ENCODE peak calls at places on chromosomes 2 and 18, in five cellular contexts. R, N, P, C and L are unnamed samples.
A peak's percentile ranks its signal among the peaks of the same experiment; 100 is the strongest.

GRCh38 chr2:207054521-207054920 is 111.2 kb downstream of the KLF7 start:
- DNase-seq in R (no peak), P (no peak), N (peak; percentile 58), C (no peak), L (no peak)

GRCh38 chr2:96449637-96450036 is 55.5 kb downstream of the NEURL3 start:
- DNase-seq in C (no peak), P (no peak), N (peak; percentile 5), R (no peak), L (no peak)

GRCh38 chr2:23901966-23902942 is 24.7 kb downstream of the ATAD2B start:
- DNase-seq in C (no peak), R (no peak), N (peak; percentile 63), P (no peak), L (no peak)

GRCh38 chr2:181077128-181077709 is 96.8 kb downstream of the UBE2E3 start:
- DNase-seq in R (no peak), C (peak; percentile 51), P (no peak), N (peak; percentile 42), L (peak; percentile 45)

GRCh38 chr18:55575949-55576348 is 12.0 kb downstream of the TCF4 start:
- DNase-seq in N (no peak), C (no peak), R (no peak), P (no peak), L (no peak)

GRCh38 chr2:33419548-33420255 is 56.7 kb upstream of the RASGRP3 start:
- DNase-seq in C (no peak), P (no peak), N (no peak), R (no peak), L (peak; percentile 69)

GRCh38 chr2:28610583-28611201 is 114.8 kb downstream of the PLB1 start:
- DNase-seq in C (no peak), N (peak; percentile 96), P (no peak), R (no peak), L (peak; percentile 88)

GRCh38 chr2:65364054-65364651 is 68.2 kb downstream of the SPRED2 start:
- DNase-seq in N (no peak), P (no peak), R (no peak), C (no peak), L (no peak)

GRCh38 chr18:22052405-22053105 is 116.8 kb upstream of the GATA6 start:
- DNase-seq in R (no peak), P (no peak), N (no peak), C (no peak), L (no peak)

GRCh38 chr18:55781481-55781957 is 193.5 kb upstream of the TCF4 start:
- DNase-seq in P (peak; percentile 55), R (no peak), N (peak; percentile 70), C (no peak), L (peak; percentile 55)

GRCh38 chr2:86249843-86250402 is 50.7 kb downstream of the MRPL35 start:
- DNase-seq in N (no peak), C (no peak), R (no peak), P (no peak), L (no peak)

GRCh38 chr2:6866239-6866745 is 585 bp upstream of the CMPK2 start:
- DNase-seq in N (peak; percentile 18), P (peak; percentile 48), R (no peak), C (peak; percentile 23), L (no peak)

GRCh38 chr2:60861736-60862135 is 19.6 kb upstream of the REL start:
- DNase-seq in P (no peak), N (no peak), R (no peak), C (no peak), L (peak; percentile 16)

GRCh38 chr2:60867848-60868247 is 13.5 kb upstream of the REL start:
- DNase-seq in R (no peak), P (no peak), C (peak; percentile 56), N (no peak), L (no peak)

GRCh38 chr2:60862642-60863041 is 18.7 kb upstream of the REL start:
- DNase-seq in R (no peak), P (no peak), N (no peak), C (no peak), L (no peak)

GRCh38 chr2:60868589-60869273 is 12.6 kb upstream of the REL start:
- DNase-seq in P (no peak), R (no peak), C (no peak), N (no peak), L (no peak)

DNA sequence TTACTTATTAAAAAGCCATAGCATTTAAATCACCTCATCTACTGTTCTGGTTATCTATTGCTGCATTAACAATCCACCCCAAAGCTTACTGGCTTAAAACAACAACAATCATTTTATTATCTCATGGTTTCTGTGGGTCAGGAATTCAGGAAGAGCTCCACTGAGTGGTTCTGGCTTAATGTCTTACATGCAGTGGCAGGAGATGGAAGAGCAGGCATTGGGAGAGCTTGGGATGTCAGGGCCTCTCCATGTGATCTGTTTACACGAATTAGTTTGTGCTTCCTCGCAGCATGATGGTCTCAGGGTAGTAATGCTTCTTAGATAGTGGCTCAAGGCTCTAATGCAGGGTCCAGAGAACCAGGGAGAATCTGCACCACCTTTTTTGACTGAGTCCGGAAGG is 14.4 kb upstream of the REL start:
- DNase-seq in P (no peak), C (no peak), R (no peak), N (no peak), L (no peak)
- H3K27ac ChIP-seq in P (no peak overlapping the region), C (no peak overlapping the region), R (no peak overlapping the region), N (no peak overlapping the region), L (no peak overlapping the region)

DNA sequence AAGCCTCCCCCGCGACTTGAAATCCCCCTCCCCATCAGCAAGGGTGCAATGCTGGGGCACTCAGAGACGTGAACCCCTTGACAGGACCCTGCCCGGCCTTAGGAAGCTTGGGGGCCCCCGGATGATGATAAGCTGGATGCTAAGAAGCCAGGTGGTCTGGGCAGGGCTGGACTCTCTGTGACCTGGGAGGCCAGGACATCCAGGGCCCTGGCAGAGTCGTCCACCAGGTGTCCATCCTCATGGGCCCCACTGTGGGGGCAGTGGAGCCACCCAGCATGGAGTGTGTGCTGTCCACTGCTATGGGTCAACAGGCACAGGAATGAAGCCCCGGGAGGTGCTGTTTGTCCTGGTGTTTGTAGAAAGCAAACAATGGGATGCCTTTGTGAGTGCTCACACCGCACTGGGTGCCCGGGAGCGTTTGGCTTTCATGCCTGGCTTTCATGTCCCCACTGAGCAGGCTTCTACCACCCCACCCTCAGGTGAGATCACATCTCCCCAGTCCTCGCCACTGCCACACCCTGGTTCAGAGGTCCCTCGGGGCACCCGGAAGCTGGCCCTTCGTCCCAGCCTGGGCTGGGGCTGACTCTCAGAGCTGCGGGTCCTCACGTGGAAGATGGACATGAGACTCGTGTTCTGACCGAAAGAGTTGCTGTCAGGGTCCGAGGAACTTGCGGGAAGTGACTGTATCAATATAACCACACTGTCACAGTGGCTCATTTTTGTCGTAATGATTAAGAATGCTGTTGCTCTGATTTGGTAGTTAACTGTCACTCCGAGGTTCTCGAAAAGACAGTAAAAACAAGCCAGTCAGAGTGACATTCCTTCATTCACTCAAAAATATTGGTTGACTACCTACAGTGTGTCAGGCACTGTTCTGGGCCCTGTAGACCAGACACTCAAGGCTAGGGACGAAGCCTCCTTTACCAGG is 53.3 kb downstream of the INHBB start:
- DNase-seq in C (no peak), R (peak; percentile 78), P (no peak), N (no peak), L (peak; percentile 60)
- H3K27me3 ChIP-seq in C (no peaks in the 10 kb centered on the region), R (peaks cover 9% of the 10 kb centered on the region), P (no peaks in the 10 kb centered on the region), N (peaks cover 13% of the 10 kb centered on the region), L (no peaks in the 10 kb centered on the region)

DNA sequence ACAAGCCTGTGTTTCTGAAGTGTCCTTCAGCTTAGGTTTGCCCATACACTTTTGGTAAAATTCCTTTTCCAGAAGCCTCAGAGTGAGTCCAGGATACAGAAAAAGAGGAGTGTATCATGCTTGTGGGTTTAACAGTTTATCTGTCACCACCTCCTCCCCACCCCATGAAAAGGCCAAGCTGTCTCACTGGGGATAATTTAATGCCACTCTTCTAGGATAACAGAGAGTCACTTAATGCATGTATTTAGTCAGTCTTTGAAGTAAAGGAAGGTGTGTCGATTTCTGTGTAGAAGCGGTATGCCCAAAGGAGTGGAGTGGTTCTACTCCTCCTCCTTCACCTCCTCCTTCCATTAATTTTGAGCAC is 116.4 kb downstream of the QPCT start:
- DNase-seq in C (no peak), R (no peak), P (no peak), N (no peak), L (no peak)
- H3K4me1 ChIP-seq in C (peaks cover 42% of the 10 kb centered on the region), R (peaks cover 19% of the 10 kb centered on the region), P (peaks cover 11% of the 10 kb centered on the region), N (peaks cover 50% of the 10 kb centered on the region), L (peaks cover 52% of the 10 kb centered on the region)

GRCh38 chr2:55235724-55236538 is 3.4 kb downstream of the RPS27A start:
- DNase-seq in C (no peak), P (no peak), R (no peak), N (no peak), L (no peak)
- H3K27ac ChIP-seq in C (no peak overlapping the region), P (no peak overlapping the region), R (no peak overlapping the region), N (no peak overlapping the region), L (no peak overlapping the region)

GRCh38 chr18:10518595-10519273 is 7.1 kb upstream of the NAPG start:
- DNase-seq in P (peak; percentile 77), R (no peak), C (no peak), N (no peak), L (no peak)
- H3K27me3 ChIP-seq in P (no peaks in the 10 kb centered on the region), R (no peaks in the 10 kb centered on the region), C (peaks cover 4% of the 10 kb centered on the region), N (no peaks in the 10 kb centered on the region), L (no peaks in the 10 kb centered on the region)

GRCh38 chr2:183037281-183037659 is 987 bp downstream of the NCKAP1 start:
- DNase-seq in N (peak; percentile 32), C (no peak), R (no peak), P (no peak), L (no peak)

GRCh38 chr2:183035954-183036669 is 2.1 kb downstream of the NCKAP1 start:
- DNase-seq in P (no peak), R (no peak), C (peak; percentile 49), N (no peak), L (no peak)

GRCh38 chr2:183033951-183034350 is 4.3 kb downstream of the NCKAP1 start:
- DNase-seq in N (no peak), P (no peak), C (no peak), R (no peak), L (no peak)

GRCh38 chr2:183035298-183035953 is 2.8 kb downstream of the NCKAP1 start:
- DNase-seq in R (no peak), P (no peak), C (no peak), N (peak; percentile 85), L (no peak)

GRCh38 chr2:183034806-183035205 is 3.5 kb downstream of the NCKAP1 start:
- DNase-seq in P (no peak), C (no peak), N (peak; percentile 74), R (no peak), L (peak; percentile 42)
- H3K4me1 ChIP-seq in P (peaks cover 6% of the 10 kb centered on the region), C (peaks cover 30% of the 10 kb centered on the region), N (peaks cover 22% of the 10 kb centered on the region), R (peaks cover 78% of the 10 kb centered on the region), L (peaks cover 28% of the 10 kb centered on the region)

DNA sequence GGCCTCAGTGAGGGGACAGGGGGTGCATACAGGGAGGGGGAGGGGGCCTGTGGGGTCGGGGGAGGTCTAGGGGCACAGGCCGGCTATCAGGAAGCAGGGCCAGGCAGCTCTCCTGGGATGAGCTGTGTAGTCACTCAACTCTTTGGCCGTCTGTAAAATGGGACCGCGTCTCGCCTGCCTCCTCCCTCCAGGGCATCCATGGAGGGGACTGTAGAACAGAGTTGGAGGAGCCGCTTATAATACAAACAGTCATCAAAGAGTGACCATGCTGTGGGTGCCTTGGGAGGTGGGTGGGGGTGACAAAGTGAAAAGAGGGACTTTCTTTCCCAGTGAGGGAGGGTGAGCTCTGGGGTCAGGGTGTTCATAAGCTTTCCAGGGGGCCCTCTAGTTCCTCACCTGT is 169.6 kb upstream of the HAAO start:
- DNase-seq in C (no peak), N (no peak), R (no peak), P (no peak), L (no peak)
- H3K27ac ChIP-seq in C (no peak overlapping the region), N (no peak overlapping the region), R (peak overlapping the region; percentile 89), P (peak overlapping the region; percentile 26), L (no peak overlapping the region)